ENCODE peak calls at places on chromosomes 13 and 19, in eight cellular contexts. P is neural crest cell, Y is heart left ventricle, M is testis, S is cardiac fibroblast, F is cardiac muscle cell, V is dorsolateral prefrontal cortex, I is B cell. A is an unnamed sample.

GRCh38 chr19:52453324-52454094 is at the start of gene ZNF578:
- DNase-seq in P (no peak), Y (peak), M (peak), S (peak), F (peak), V (peak), I (peak), A (peak)

GRCh38 chr19:45161715-45162463 is 1.1 kb upstream of the NKPD1 start:
- DNase-seq in P (peak), Y (no peak), M (peak), S (peak), F (peak), V (no peak), I (no peak), A (no peak)

GRCh38 chr19:30857388-30857787 is 485.2 kb downstream of the ZNF536 start:
- DNase-seq in P (no peak), Y (no peak), M (no peak), S (no peak), F (no peak), V (no peak), I (no peak), A (no peak)

GRCh38 chr19:30206187-30206586 is 166.0 kb upstream of the ZNF536 start:
- DNase-seq in P (no peak), Y (no peak), M (no peak), S (no peak), F (no peak), V (no peak), I (no peak), A (peak)

GRCh38 chr13:79450110-79450509 is 30.8 kb upstream of the NDFIP2 start:
- DNase-seq in P (no peak), Y (no peak), M (no peak), S (no peak), F (no peak), V (no peak), I (no peak), A (no peak)

GRCh38 chr19:11023016-11023415 is 62.2 kb downstream of the SMARCA4 start:
- DNase-seq in P (no peak), Y (no peak), M (no peak), S (no peak), F (no peak), V (no peak), I (no peak), A (no peak)

GRCh38 chr19:39847525-39847924 is 1.3 kb upstream of the FBL start:
- DNase-seq in P (no peak), Y (no peak), M (no peak), S (no peak), F (no peak), V (no peak), I (no peak), A (no peak)

GRCh38 chr19:870963-871401 is 11.5 kb downstream of the CFD start:
- DNase-seq in P (no peak), Y (peak), M (no peak), S (no peak), F (no peak), V (peak), I (no peak), A (no peak)

DNA sequence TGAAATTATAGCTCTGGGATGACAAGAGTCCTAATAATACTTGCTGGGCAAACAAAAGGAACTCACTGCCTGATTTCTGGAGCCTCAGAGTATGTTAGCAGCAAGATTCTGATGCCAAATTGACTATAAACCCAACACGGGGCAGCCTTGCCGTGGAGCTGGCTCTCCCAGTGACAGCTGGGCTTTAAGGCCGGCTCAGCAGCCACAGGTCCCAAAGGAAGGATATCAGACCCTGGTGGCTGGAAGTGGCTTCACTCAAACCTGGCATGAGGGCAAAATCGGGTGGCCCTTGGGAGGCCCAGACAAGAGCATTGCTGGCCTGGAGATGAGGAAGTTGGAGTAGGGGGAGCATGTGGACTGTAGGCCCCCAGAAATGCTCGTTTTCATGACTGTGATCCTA is 47.9 kb downstream of the EPS15L1 start:
- DNase-seq in P (no peak), Y (no peak), M (no peak), S (no peak), F (no peak), V (no peak), I (no peak), A (no peak)
- TF ChIP-seq CTCF in P (no peak), Y (no peak), M (no peak), S (no peak), F (no peak), V (no peak), I (no peak), A (no peak)

DNA sequence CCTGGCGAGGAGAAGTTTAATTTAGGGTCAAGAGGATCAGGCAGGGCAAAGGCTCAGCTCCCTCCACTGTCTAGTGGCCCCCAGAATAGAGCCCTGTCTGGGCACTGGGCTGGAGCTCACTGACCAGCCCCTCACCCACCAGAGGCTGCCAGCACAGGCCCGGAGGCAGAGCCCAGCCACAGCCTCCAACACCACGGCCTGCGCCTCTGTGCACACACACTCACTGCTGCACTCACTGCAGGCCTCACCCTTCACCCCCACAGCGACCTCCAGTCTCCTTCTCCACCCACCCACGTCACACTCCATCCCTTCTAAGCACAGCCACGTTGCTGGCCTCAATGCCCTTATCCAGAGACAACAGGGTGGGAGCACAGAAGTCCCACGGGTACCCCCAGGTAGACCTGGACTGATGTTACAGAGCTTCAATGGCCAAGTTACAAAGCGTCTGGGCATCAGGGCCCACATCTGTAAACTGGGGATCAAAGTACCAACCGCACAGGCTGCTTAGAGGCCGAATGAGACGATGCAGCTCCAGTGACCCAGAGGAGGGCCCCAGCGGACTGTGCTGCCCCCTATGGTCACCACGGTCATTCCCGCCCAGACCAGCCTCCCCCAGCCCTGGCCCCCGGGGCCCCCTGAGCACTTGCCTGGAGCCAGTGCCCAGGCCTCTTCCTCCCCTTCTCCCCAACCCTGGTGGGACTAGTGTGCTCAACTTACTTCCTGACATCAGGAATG is 4.5 kb upstream of the PRKD2 start:
- DNase-seq in P (no peak), Y (no peak), M (no peak), S (no peak), F (no peak), V (no peak), I (no peak), A (no peak)
- TF ChIP-seq CTCF in P (peak), Y (no peak), M (no peak), S (peak), F (no peak), V (no peak), I (no peak), A (peak)

DNA sequence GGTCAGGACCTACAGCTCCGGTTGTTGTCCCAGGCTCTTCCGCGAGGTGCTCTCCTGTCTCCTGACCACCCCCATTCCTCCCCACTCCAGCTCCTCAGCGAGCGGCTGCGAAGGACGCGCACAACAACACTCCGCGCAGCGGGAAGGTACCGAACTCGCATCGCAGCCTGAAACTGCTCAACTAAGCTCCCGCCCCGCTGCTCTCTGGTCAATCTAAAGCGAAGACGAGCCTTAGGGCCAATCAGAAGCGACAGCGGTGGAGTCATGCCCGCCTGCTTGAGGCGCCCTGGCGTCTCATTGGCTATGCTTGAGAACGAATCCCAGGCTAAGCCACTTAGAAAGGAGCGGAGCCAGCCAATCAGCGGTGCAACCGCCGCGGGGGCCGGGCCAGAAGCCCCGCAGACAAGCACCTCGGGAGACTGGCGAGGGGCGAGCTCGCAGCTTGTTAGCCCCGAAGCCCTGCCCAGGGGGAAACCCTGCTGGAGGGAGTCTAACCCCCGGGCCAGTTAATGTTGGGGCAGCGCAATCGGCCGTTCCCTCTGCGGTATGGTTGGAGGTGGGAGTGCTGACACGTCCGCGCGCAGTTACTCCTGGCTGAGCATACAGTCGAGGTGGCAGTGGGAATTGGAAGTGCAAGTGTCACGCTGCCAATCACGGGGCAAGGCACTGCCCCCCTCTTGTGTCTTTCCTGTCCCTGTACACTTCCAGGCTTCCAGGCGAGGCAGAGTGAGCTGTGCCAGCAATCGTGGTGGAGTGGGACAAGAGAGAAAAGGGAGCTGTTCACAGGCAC is 1.9 kb upstream of the ZBTB32 start:
- DNase-seq in P (peak), Y (peak), M (peak), S (peak), F (peak), V (peak), I (peak), A (peak)
- TF ChIP-seq CTCF in P (no peak), Y (no peak), M (no peak), S (no peak), F (no peak), V (peak), I (no peak), A (no peak)

DNA sequence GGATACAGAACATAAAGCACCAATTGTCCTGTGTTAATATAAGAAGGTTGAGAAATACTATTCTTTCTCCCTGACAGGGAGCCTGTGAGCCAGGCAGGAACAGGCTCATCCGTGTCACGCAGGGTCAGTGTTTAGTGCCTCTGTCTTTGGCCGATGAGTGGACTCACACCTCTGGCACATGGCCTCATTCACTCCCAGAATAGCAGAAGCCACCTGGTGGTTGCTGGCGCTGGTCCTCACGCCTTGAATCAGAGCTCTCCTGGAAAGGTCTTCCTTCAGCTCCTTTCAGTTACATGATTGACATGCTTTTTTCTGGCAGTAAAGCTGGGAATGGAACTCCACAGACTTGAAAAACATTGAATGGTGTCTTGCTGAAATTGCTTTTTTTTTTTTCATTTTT is 28.1 kb upstream of the SIAH3 start:
- DNase-seq in P (no peak), Y (peak), M (no peak), S (peak), F (peak), V (peak), I (no peak), A (no peak)
- TF ChIP-seq CTCF in P (peak), Y (peak), M (no peak), S (peak), F (no peak), V (no peak), I (no peak), A (peak)

GRCh38 chr13:29319451-29319850 is 276.0 kb downstream of the SLC7A1 start:
- DNase-seq in P (peak), Y (no peak), M (no peak), S (no peak), F (peak), V (no peak), I (no peak), A (no peak)
- TF ChIP-seq CTCF in P (no peak), Y (no peak), M (no peak), S (no peak), F (no peak), V (no peak), I (no peak), A (no peak)

GRCh38 chr13:98868932-98869331 is 108.9 kb downstream of the DOCK9 start:
- DNase-seq in P (no peak), Y (no peak), M (no peak), S (no peak), F (no peak), V (no peak), I (no peak), A (no peak)

GRCh38 chr13:98869408-98870090 is 108.3 kb downstream of the DOCK9 start:
- DNase-seq in P (no peak), Y (peak), M (peak), S (peak), F (no peak), V (peak), I (no peak), A (no peak)

GRCh38 chr13:98871727-98872126 is 106.1 kb downstream of the DOCK9 start:
- DNase-seq in P (no peak), Y (no peak), M (no peak), S (no peak), F (no peak), V (no peak), I (no peak), A (no peak)

GRCh38 chr13:98866882-98867281 is 111.0 kb downstream of the DOCK9 start:
- DNase-seq in P (no peak), Y (no peak), M (no peak), S (no peak), F (no peak), V (no peak), I (no peak), A (no peak)
- TF ChIP-seq CTCF in P (peak), Y (no peak), M (peak), S (peak), F (no peak), V (no peak), I (no peak), A (no peak)

GRCh38 chr13:75541287-75541686 is 3.6 kb upstream of the COMMD6 start:
- DNase-seq in P (no peak), Y (no peak), M (no peak), S (peak), F (no peak), V (no peak), I (no peak), A (no peak)

GRCh38 chr13:75533866-75534265 is 3.8 kb downstream of the COMMD6 start:
- DNase-seq in P (no peak), Y (no peak), M (no peak), S (no peak), F (no peak), V (no peak), I (no peak), A (no peak)

GRCh38 chr13:75541961-75542360 is 4.3 kb upstream of the COMMD6 start:
- DNase-seq in P (no peak), Y (no peak), M (no peak), S (no peak), F (no peak), V (no peak), I (no peak), A (no peak)

GRCh38 chr13:75537401-75538365 is at the start of gene COMMD6:
- DNase-seq in P (peak), Y (peak), M (peak), S (peak), F (peak), V (peak), I (peak), A (peak)
- TF ChIP-seq CTCF in P (peak), Y (peak), M (peak), S (peak), F (no peak), V (peak), I (peak), A (peak)

DNA sequence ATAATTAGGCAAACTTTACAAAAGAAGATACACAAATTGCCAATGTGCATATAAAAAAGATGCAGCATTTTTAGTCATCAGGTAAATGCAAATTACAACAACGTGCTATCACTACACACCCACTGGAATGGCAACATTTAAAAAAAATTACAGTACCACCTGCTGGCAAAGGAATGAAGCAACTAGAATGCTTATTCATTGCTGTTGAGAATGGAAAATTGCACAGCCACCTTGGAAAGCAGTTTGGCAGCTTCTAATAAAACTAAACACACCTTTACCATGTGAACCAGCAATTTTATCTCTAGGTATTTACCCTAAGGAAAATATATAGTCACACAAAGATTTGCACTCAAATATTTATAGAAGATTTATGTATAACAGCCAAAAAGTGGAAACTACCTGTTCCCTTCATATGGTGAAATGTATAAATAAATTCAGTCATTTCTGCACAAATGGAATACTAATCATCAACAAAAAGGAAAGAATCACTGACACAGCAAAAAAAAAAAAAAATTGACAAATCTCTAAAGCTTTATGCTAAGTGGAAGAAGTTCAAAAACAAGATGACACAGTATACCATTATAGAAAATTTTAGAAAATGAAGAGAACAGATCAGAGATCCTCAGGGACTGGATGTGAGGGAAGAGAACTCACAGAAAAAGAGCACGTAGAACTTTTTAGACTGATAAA is 30.3 kb downstream of the OXGR1 start:
- DNase-seq in P (no peak), Y (no peak), M (no peak), S (peak), F (no peak), V (no peak), I (no peak), A (no peak)
- TF ChIP-seq CTCF in P (no peak), Y (no peak), M (no peak), S (peak), F (no peak), V (no peak), I (no peak), A (no peak)

A was measured in GM10248.